ENCODE peak calls at places on chromosomes 16 and 17, in six cellular contexts. One of them, this sample, is unnamed.

GRCh38 chr16:29710227-29711219 is 31.5 kb downstream of the QPRT start:
- DNase-seq in GM23338: peak
- DNase-seq in HCEC 1CT: peak
- DNase-seq in RCC 7860: peak
- DNase-seq in AG04450: peak
- DNase-seq in fibroblast of pulmonary artery: peak
- DNase-seq in this sample: no peak

GRCh38 chr17:48611681-48612455 is 1.1 kb upstream of the HOXB7 start:
- DNase-seq in RCC 7860: peak
- DNase-seq in AG04450: no peak
- DNase-seq in GM23338: peak
- DNase-seq in fibroblast of pulmonary artery: no peak
- DNase-seq in HCEC 1CT: no peak
- DNase-seq in this sample: no peak

GRCh38 chr16:9885876-9886275 is 296.4 kb downstream of the GRIN2A start:
- DNase-seq in GM23338: no peak
- DNase-seq in RCC 7860: no peak
- DNase-seq in HCEC 1CT: no peak
- DNase-seq in AG04450: no peak
- DNase-seq in fibroblast of pulmonary artery: no peak
- DNase-seq in this sample: no peak

GRCh38 chr16:2388875-2389433 is 40.3 kb upstream of the CCNF start:
- DNase-seq in fibroblast of pulmonary artery: peak
- DNase-seq in HCEC 1CT: peak
- DNase-seq in GM23338: no peak
- DNase-seq in RCC 7860: peak
- DNase-seq in AG04450: peak
- DNase-seq in this sample: no peak

GRCh38 chr17:50147841-50148225 is 2.6 kb downstream of the PPP1R9B start:
- DNase-seq in RCC 7860: no peak
- DNase-seq in AG04450: no peak
- DNase-seq in HCEC 1CT: no peak
- DNase-seq in fibroblast of pulmonary artery: peak
- DNase-seq in GM23338: no peak
- DNase-seq in this sample: no peak

GRCh38 chr16:49382916-49383315 is 9.3 kb downstream of the C16orf78 start:
- DNase-seq in RCC 7860: no peak
- DNase-seq in AG04450: no peak
- DNase-seq in fibroblast of pulmonary artery: no peak
- DNase-seq in HCEC 1CT: no peak
- DNase-seq in GM23338: peak
- DNase-seq in this sample: no peak

GRCh38 chr17:28008526-28008925 is 34.0 kb upstream of the NLK start:
- DNase-seq in AG04450: peak
- DNase-seq in HCEC 1CT: peak
- DNase-seq in RCC 7860: no peak
- DNase-seq in GM23338: peak
- DNase-seq in fibroblast of pulmonary artery: peak
- DNase-seq in this sample: no peak

GRCh38 chr16:57481421-57481820 is 4.9 kb downstream of the DOK4 start:
- DNase-seq in HCEC 1CT: no peak
- DNase-seq in AG04450: no peak
- DNase-seq in RCC 7860: no peak
- DNase-seq in GM23338: no peak
- DNase-seq in fibroblast of pulmonary artery: no peak
- DNase-seq in this sample: no peak

GRCh38 chr17:58336456-58337094 is 8.0 kb upstream of the TSPOAP1 start:
- DNase-seq in RCC 7860: no peak
- DNase-seq in AG04450: no peak
- DNase-seq in GM23338: no peak
- DNase-seq in HCEC 1CT: peak
- DNase-seq in fibroblast of pulmonary artery: no peak
- DNase-seq in this sample: no peak

GRCh38 chr17:66702106-66702936 is 132.6 kb upstream of the CACNG5 start:
- DNase-seq in AG04450: no peak
- DNase-seq in fibroblast of pulmonary artery: peak
- DNase-seq in GM23338: no peak
- DNase-seq in HCEC 1CT: peak
- DNase-seq in RCC 7860: no peak
- DNase-seq in this sample: no peak

GRCh38 chr17:6070895-6071511 is 824 bp downstream of the WSCD1 start:
- DNase-seq in fibroblast of pulmonary artery: no peak
- DNase-seq in HCEC 1CT: no peak
- DNase-seq in AG04450: no peak
- DNase-seq in RCC 7860: no peak
- DNase-seq in GM23338: peak
- DNase-seq in this sample: no peak

GRCh38 chr16:3054965-3055733 is 8.8 kb downstream of the MMP25 start:
- DNase-seq in RCC 7860: no peak
- DNase-seq in fibroblast of pulmonary artery: no peak
- DNase-seq in AG04450: no peak
- DNase-seq in HCEC 1CT: no peak
- DNase-seq in GM23338: no peak
- DNase-seq in this sample: no peak

GRCh38 chr16:57268804-57269800 is 15.4 kb downstream of the PLLP start:
- DNase-seq in fibroblast of pulmonary artery: peak
- DNase-seq in GM23338: no peak
- DNase-seq in RCC 7860: no peak
- DNase-seq in AG04450: no peak
- DNase-seq in HCEC 1CT: no peak
- DNase-seq in this sample: no peak

GRCh38 chr16:87764600-87765472 is 950 bp downstream of the KLHDC4 start:
- DNase-seq in GM23338: no peak
- DNase-seq in RCC 7860: no peak
- DNase-seq in AG04450: no peak
- DNase-seq in fibroblast of pulmonary artery: no peak
- DNase-seq in HCEC 1CT: no peak
- DNase-seq in this sample: no peak

GRCh38 chr17:70886648-70887047 is 717.3 kb downstream of the KCNJ2 start:
- DNase-seq in fibroblast of pulmonary artery: no peak
- DNase-seq in HCEC 1CT: no peak
- DNase-seq in RCC 7860: no peak
- DNase-seq in AG04450: no peak
- DNase-seq in GM23338: no peak
- DNase-seq in this sample: no peak

GRCh38 chr17:58314706-58315015 is 13.9 kb downstream of the TSPOAP1 start:
- DNase-seq in HCEC 1CT: no peak
- DNase-seq in fibroblast of pulmonary artery: no peak
- DNase-seq in AG04450: no peak
- DNase-seq in RCC 7860: no peak
- DNase-seq in GM23338: no peak
- DNase-seq in this sample: no peak

GRCh38 chr16:72979974-72980373 is 68.0 kb downstream of the ZFHX3 start:
- DNase-seq in GM23338: no peak
- DNase-seq in RCC 7860: no peak
- DNase-seq in AG04450: no peak
- DNase-seq in HCEC 1CT: no peak
- DNase-seq in fibroblast of pulmonary artery: no peak
- DNase-seq in this sample: no peak

GRCh38 chr17:49086649-49087048 is 45.9 kb upstream of the B4GALNT2 start:
- DNase-seq in fibroblast of pulmonary artery: no peak
- DNase-seq in AG04450: no peak
- DNase-seq in GM23338: no peak
- DNase-seq in HCEC 1CT: no peak
- DNase-seq in RCC 7860: no peak
- DNase-seq in this sample: no peak

GRCh38 chr16:19005561-19006445 is 22.1 kb downstream of the TMC7 start:
- DNase-seq in fibroblast of pulmonary artery: peak
- DNase-seq in RCC 7860: peak
- DNase-seq in AG04450: no peak
- DNase-seq in HCEC 1CT: peak
- DNase-seq in GM23338: peak
- DNase-seq in this sample: no peak

GRCh38 chr17:42118126-42118510 is 3.0 kb downstream of the KAT2A start:
- DNase-seq in HCEC 1CT: no peak
- DNase-seq in RCC 7860: no peak
- DNase-seq in AG04450: no peak
- DNase-seq in GM23338: no peak
- DNase-seq in fibroblast of pulmonary artery: no peak
- DNase-seq in this sample: no peak

GRCh38 chr16:19432429-19432828 is 14.7 kb downstream of the TMC5 start:
- DNase-seq in AG04450: no peak
- DNase-seq in GM23338: peak
- DNase-seq in RCC 7860: no peak
- DNase-seq in fibroblast of pulmonary artery: peak
- DNase-seq in HCEC 1CT: peak
- DNase-seq in this sample: no peak

GRCh38 chr16:9370071-9370491 is 278.6 kb downstream of the HAPSTR1 start:
- DNase-seq in fibroblast of pulmonary artery: no peak
- DNase-seq in GM23338: peak
- DNase-seq in AG04450: no peak
- DNase-seq in HCEC 1CT: no peak
- DNase-seq in RCC 7860: no peak
- DNase-seq in this sample: no peak

This sample was measured in activated effector memory CD4-positive, alpha-beta T cell treated with Interleukin-2 at 50 U/mL for 16 hours.